ENCODE peak calls at places on chromosomes 2 and 18, in four cellular contexts. U is kidney epithelial cell, A is bronchial epithelial cell, I is heart right ventricle. P is an unnamed sample.

GRCh38 chr2:219727771-219728429 is 100.5 kb downstream of the SLC4A3 start:
- DNase-seq in A (no peak), U (no peak), I (no peak), P (peak)

GRCh38 chr2:25711641-25712369 is 38.4 kb upstream of the DTNB start:
- DNase-seq in U (no peak), I (no peak), A (no peak), P (peak)

GRCh38 chr18:72542993-72543361 is 1.2 kb downstream of the CBLN2 start:
- DNase-seq in A (no peak), U (no peak), I (no peak), P (no peak)

GRCh38 chr18:71541643-71542042 is 1002.5 kb downstream of the CBLN2 start:
- DNase-seq in A (no peak), U (no peak), I (no peak), P (no peak)

GRCh38 chr18:46761054-46761769 is 4.4 kb upstream of the ST8SIA5 start:
- DNase-seq in A (no peak), I (no peak), U (no peak), P (no peak)

GRCh38 chr2:200422071-200422470 is 87.8 kb downstream of the KCTD18 start:
- DNase-seq in I (no peak), A (no peak), U (no peak), P (no peak)

GRCh38 chr2:131044078-131044756 is 49.0 kb downstream of the FAM168B start:
- DNase-seq in A (no peak), I (no peak), U (no peak), P (no peak)

GRCh38 chr2:127293758-127294562 is at the start of gene ERCC3:
- DNase-seq in I (peak), U (peak), A (peak), P (peak)

GRCh38 chr2:23504591-23504990 is 119.6 kb downstream of the KLHL29 start:
- DNase-seq in A (no peak), U (no peak), I (no peak), P (no peak)

GRCh38 chr2:28366496-28367282 is 26.0 kb upstream of the FOSL2 start:
- DNase-seq in A (no peak), U (no peak), I (peak), P (peak)

GRCh38 chr2:240913810-240914644 is 7.9 kb downstream of the CROCC2 start:
- DNase-seq in U (no peak), I (peak), A (no peak), P (peak)
- H3K4me3 ChIP-seq in U (no peak), I (no peak), A (no peak), P (no peak)

DNA sequence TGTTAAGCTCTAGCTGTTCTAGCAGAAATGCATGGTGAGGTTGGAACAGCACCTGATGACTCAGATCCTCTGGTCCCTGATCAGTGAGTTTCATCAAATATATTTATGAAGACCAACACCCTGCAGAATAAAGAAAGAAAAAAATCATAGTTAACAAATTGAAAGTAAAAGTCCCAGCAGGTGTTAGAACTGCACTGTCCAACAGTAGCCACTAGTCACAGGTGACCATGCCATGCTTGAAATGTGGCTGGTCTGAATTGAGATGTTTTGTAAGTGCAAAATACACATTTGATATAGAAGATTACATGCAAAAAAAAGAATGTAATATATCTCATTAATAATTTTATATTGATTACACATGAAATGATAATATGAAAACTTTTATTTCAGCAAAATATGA is 1010.7 kb upstream of the ZEB2 start:
- DNase-seq in A (peak), I (no peak), U (no peak), P (no peak)
- TF ChIP-seq CTCF in A (no peak), I (no peak), U (no peak), P (no peak)

DNA sequence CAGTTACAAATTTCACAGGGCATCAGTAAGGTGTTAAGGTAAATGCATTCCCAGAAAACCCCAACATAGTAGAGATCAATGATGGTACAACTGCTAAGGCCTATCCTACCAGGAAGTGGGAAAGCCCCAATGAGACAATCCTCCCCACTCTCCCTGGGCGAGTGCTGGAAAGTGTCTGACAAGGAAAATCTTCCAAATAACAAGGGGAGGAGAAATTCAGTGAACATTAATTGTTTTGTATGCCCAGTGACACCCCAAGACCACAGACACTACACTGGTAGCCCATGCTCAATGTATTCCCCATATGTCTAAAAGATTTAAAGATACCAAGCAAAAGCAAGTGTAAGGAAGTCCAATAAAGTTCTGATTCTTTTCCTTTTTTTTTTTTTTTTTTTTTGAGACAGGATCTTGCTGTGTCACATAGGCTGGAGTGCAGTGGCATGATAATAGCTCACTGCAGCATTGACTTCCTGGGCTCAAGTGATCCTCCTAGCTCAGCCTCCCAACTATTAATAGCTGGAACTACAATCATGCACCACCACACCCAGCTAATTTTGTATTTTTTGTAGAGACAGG is 24.7 kb downstream of the B4GALT6 start:
- DNase-seq in I (no peak), U (no peak), A (no peak), P (no peak)
- H3K4me3 ChIP-seq in I (no peak), U (no peak), A (no peak), P (no peak)

GRCh38 chr2:190023860-190024259 is 38.7 kb downstream of the MSTN start:
- DNase-seq in U (no peak), I (no peak), A (peak), P (peak)
- TF ChIP-seq CTCF in U (peak), I (peak), A (peak), P (peak)